ENCODE peak calls at places on chromosomes 4 and X, in four cellular contexts. N, Z, J and B are unnamed samples.

GRCh38 chr4:39825741-39826231 is 127.8 kb downstream of the UBE2K start:
- DNase-seq in N (peak), Z (no peak), J (no peak), B (no peak)

GRCh38 chrX:23699636-23700194 is 32.4 kb downstream of the PRDX4 start:
- DNase-seq in N (no peak), Z (no peak), J (no peak), B (no peak)

GRCh38 chrX:71251456-71251973 is 2.4 kb downstream of the ZMYM3 start:
- DNase-seq in N (no peak), Z (no peak), J (no peak), B (no peak)

GRCh38 chr4:119118397-119118796 is 17.2 kb upstream of the MYOZ2 start:
- DNase-seq in N (peak), Z (no peak), J (no peak), B (no peak)

GRCh38 chr4:96599752-96600151 is 759.9 kb downstream of the PDHA2 start:
- DNase-seq in N (no peak), Z (no peak), J (no peak), B (no peak)

GRCh38 chr4:77586953-77587383 is 18.7 kb upstream of the CXCL13 start:
- DNase-seq in N (peak), Z (no peak), J (peak), B (no peak)

GRCh38 chrX:4240541-4241194 is 527.2 kb upstream of the PRKX start:
- DNase-seq in N (peak), Z (no peak), J (peak), B (no peak)

GRCh38 chr4:2256156-2256731 is 5.7 kb downstream of the MXD4 start:
- DNase-seq in N (no peak), Z (no peak), J (no peak), B (no peak)

GRCh38 chr4:102404551-102404969 is 59.3 kb upstream of the SLC39A8 start:
- DNase-seq in N (no peak), Z (peak), J (no peak), B (no peak)

GRCh38 chrX:46662594-46662993 is 89.0 kb downstream of the CHST7 start:
- DNase-seq in N (no peak), Z (no peak), J (no peak), B (no peak)

GRCh38 chr4:148651991-148652390 is 209.8 kb upstream of the NR3C2 start:
- DNase-seq in N (peak), Z (no peak), J (no peak), B (no peak)

GRCh38 chrX:147953976-147954375 is 27.2 kb upstream of the FMR1NB start:
- DNase-seq in N (no peak), Z (no peak), J (no peak), B (no peak)

GRCh38 chr4:13547563-13548041 is 3.3 kb upstream of the NKX3-2 start:
- DNase-seq in N (no peak), Z (no peak), J (peak), B (no peak)

GRCh38 chrX:118807151-118808017 is 16.2 kb upstream of the ZCCHC12 start:
- DNase-seq in N (peak), Z (peak), J (no peak), B (no peak)

GRCh38 chrX:48487362-48487785 is 11.4 kb downstream of the FTSJ1 start:
- DNase-seq in N (peak), Z (peak), J (no peak), B (peak)

GRCh38 chrX:122475306-122475705 is 708.8 kb upstream of the GRIA3 start:
- DNase-seq in N (peak), Z (no peak), J (no peak), B (no peak)

GRCh38 chr4:143241892-143242291 is 57.2 kb downstream of the USP38 start:
- DNase-seq in N (peak), Z (no peak), J (no peak), B (no peak)

GRCh38 chr4:3311095-3311372 is 18.2 kb downstream of the RGS12 start:
- DNase-seq in N (no peak), Z (no peak), J (no peak), B (peak)

GRCh38 chr4:159508917-159509500 is 406.1 kb downstream of the RAPGEF2 start:
- DNase-seq in N (peak), Z (no peak), J (no peak), B (no peak)

GRCh38 chrX:19687395-19687794 is 172.1 kb upstream of the MAP3K15 start:
- DNase-seq in N (no peak), Z (no peak), J (no peak), B (no peak)

GRCh38 chr4:178329226-178329872 is 887.1 kb upstream of the AGA start:
- DNase-seq in N (peak), Z (no peak), J (no peak), B (no peak)

GRCh38 chrX:155231163-155231562 is 14.9 kb downstream of the VBP1 start:
- DNase-seq in N (no peak), Z (no peak), J (no peak), B (no peak)

GRCh38 chrX:108036298-108036973 is 8.4 kb upstream of the VSIG1 start:
- DNase-seq in N (peak), Z (no peak), J (no peak), B (no peak)

GRCh38 chr4:73653695-73654106 is 33.5 kb upstream of the RASSF6 start:
- DNase-seq in N (peak), Z (no peak), J (no peak), B (no peak)

GRCh38 chr4:44861756-44862155 is 135.4 kb upstream of the GNPDA2 start:
- DNase-seq in N (peak), Z (no peak), J (no peak), B (no peak)